ENCODE peak calls at places on chromosomes 3 and 15, in nine cellular contexts. N is HTR-8/SVneo; T is AG09319; I is NCI-H82; B is NCI-H345; S is T-helper 9 cell; Q is DMS 273 treated with DMSO at 0.1 percent for 48 hours; O is activated CD4-positive, alpha-beta T cell treated with anti-CD3 and anti-CD28 coated beads, Interleukin-2, amount 50 U/mL, for 1 hour; R is ovary. H is an unnamed sample.

GRCh38 chr15:91055548-91056331 is 33.3 kb upstream of the VPS33B start:
- DNase-seq in N (peak; percentile 70), T (peak; percentile 8), I (peak; percentile 89), B (peak; percentile 72), S (no peak), Q (peak; percentile 43), O (peak; percentile 16), R (no peak), H (peak; percentile 11)

GRCh38 chr3:141255864-141256263 is 24.2 kb downstream of the PXYLP1 start:
- DNase-seq in N (no peak), T (no peak), I (peak; percentile 13), B (no peak), S (no peak), Q (peak; percentile 72), O (peak; percentile 20), R (no peak), H (no peak)

GRCh38 chr3:38479431-38480092 is 16.6 kb upstream of the EXOG start:
- DNase-seq in N (peak; percentile 74), T (peak; percentile 37), I (peak; percentile 57), B (peak; percentile 31), S (peak; percentile 37), Q (no peak), O (peak; percentile 34), R (peak; percentile 64), H (peak; percentile 37)

GRCh38 chr3:60720696-60721228 is 530.5 kb downstream of the FHIT start:
- DNase-seq in N (no peak), T (no peak), I (no peak), B (no peak), S (no peak), Q (no peak), O (no peak), R (no peak), H (no peak)

GRCh38 chr3:29581311-29581710 is 300.4 kb downstream of the RBMS3 start:
- DNase-seq in N (no peak), T (no peak), I (no peak), B (no peak), S (no peak), Q (no peak), O (no peak), R (no peak), H (no peak)

GRCh38 chr3:38392604-38393163 is 46.1 kb downstream of the XYLB start:
- DNase-seq in N (no peak), T (no peak), I (no peak), B (no peak), S (no peak), Q (no peak), O (no peak), R (no peak), H (no peak)

GRCh38 chr3:1275495-1275894 is 182.7 kb downstream of the CNTN6 start:
- DNase-seq in N (no peak), T (no peak), I (peak; percentile 75), B (peak; percentile 0), S (no peak), Q (no peak), O (no peak), R (no peak), H (no peak)

GRCh38 chr3:174477491-174477890 is 381.6 kb upstream of the NAALADL2 start:
- DNase-seq in N (no peak), T (no peak), I (peak; percentile 17), B (no peak), S (no peak), Q (no peak), O (no peak), R (no peak), H (no peak)

GRCh38 chr3:48832691-48833090 is 15.0 kb downstream of the PRKAR2A start:
- DNase-seq in N (no peak), T (no peak), I (no peak), B (no peak), S (no peak), Q (no peak), O (no peak), R (no peak), H (no peak)

GRCh38 chr3:197014942-197015575 is 14.6 kb downstream of the MELTF start:
- DNase-seq in N (no peak), T (no peak), I (no peak), B (no peak), S (no peak), Q (no peak), O (no peak), R (no peak), H (no peak)

GRCh38 chr3:188948658-188949400 is 222.9 kb upstream of the TPRG1 start:
- DNase-seq in N (no peak), T (peak; percentile 53), I (no peak), B (no peak), S (no peak), Q (no peak), O (no peak), R (peak; percentile 60), H (peak; percentile 78)

GRCh38 chr3:176362191-176362731 is 835.0 kb downstream of the TBL1XR1 start:
- DNase-seq in N (no peak), T (no peak), I (no peak), B (no peak), S (no peak), Q (no peak), O (no peak), R (no peak), H (no peak)

GRCh38 chr3:129344540-129345220 is 66.0 kb downstream of the HMCES start:
- DNase-seq in N (peak; percentile 46), T (no peak), I (no peak), B (no peak), S (no peak), Q (no peak), O (no peak), R (no peak), H (no peak)

GRCh38 chr3:129213238-129213637 is 29.5 kb upstream of the CNBP start:
- DNase-seq in N (no peak), T (no peak), I (no peak), B (no peak), S (no peak), Q (no peak), O (no peak), R (no peak), H (no peak)

GRCh38 chr3:194552327-194552949 is 65.6 kb upstream of the ATP13A3 start:
- DNase-seq in N (no peak), T (no peak), I (no peak), B (no peak), S (no peak), Q (no peak), O (no peak), R (no peak), H (no peak)

GRCh38 chr15:95292790-95293450 is 1037.6 kb upstream of the NR2F2 start:
- DNase-seq in N (no peak), T (no peak), I (no peak), B (no peak), S (no peak), Q (no peak), O (no peak), R (no peak), H (no peak)

GRCh38 chr3:107285197-107285596 is 92.0 kb upstream of the CCDC54 start:
- DNase-seq in N (no peak), T (no peak), I (no peak), B (no peak), S (no peak), Q (no peak), O (no peak), R (no peak), H (no peak)

GRCh38 chr15:49827311-49827710 is 206.5 kb downstream of the DTWD1 start:
- DNase-seq in N (no peak), T (no peak), I (no peak), B (no peak), S (no peak), Q (no peak), O (no peak), R (no peak), H (no peak)

GRCh38 chr15:34984884-34985630 is 3.0 kb downstream of the ZNF770 start:
- DNase-seq in N (no peak), T (no peak), I (no peak), B (no peak), S (no peak), Q (no peak), O (no peak), R (no peak), H (no peak)

GRCh38 chr3:51384145-51384729 is 854 bp upstream of the MANF start:
- DNase-seq in N (no peak), T (no peak), I (peak; percentile 47), B (no peak), S (no peak), Q (no peak), O (no peak), R (peak; percentile 59), H (no peak)

GRCh38 chr3:197354195-197355059 is 56.0 kb upstream of the DLG1 start:
- DNase-seq in N (no peak), T (no peak), I (peak; percentile 97), B (peak; percentile 31), S (no peak), Q (no peak), O (no peak), R (peak; percentile 62), H (peak; percentile 49)

GRCh38 chr3:32216172-32216783 is 22.2 kb upstream of the CMTM8 start:
- DNase-seq in N (no peak), T (no peak), I (no peak), B (no peak), S (no peak), Q (no peak), O (no peak), R (no peak), H (no peak)

GRCh38 chr15:90031231-90031791 is 30.2 kb downstream of the ZNF710 start:
- DNase-seq in N (no peak), T (no peak), I (no peak), B (no peak), S (no peak), Q (no peak), O (no peak), R (no peak), H (no peak)

GRCh38 chr15:59313703-59314332 is 58.9 kb downstream of the MYO1E start:
- DNase-seq in N (no peak), T (no peak), I (no peak), B (peak; percentile 79), S (no peak), Q (peak; percentile 11), O (no peak), R (peak; percentile 36), H (no peak)

GRCh38 chr3:9169951-9170850 is 79.2 kb downstream of the SRGAP3 start:
- DNase-seq in N (no peak), T (no peak), I (no peak), B (no peak), S (no peak), Q (no peak), O (no peak), R (no peak), H (no peak)

GRCh38 chr3:126056123-126056522 is 27.8 kb downstream of the SLC41A3 start:
- DNase-seq in N (no peak), T (no peak), I (no peak), B (no peak), S (no peak), Q (no peak), O (no peak), R (no peak), H (no peak)

GRCh38 chr15:66706225-66706732 is 4.2 kb downstream of the SMAD6 start:
- DNase-seq in N (no peak), T (no peak), I (peak; percentile 51), B (no peak), S (no peak), Q (no peak), O (no peak), R (peak; percentile 52), H (no peak)

GRCh38 chr3:123163146-123163545 is 38.6 kb upstream of the SEC22A start:
- DNase-seq in N (no peak), T (no peak), I (no peak), B (no peak), S (no peak), Q (no peak), O (no peak), R (no peak), H (no peak)

GRCh38 chr3:143934791-143935190 is 36.8 kb upstream of the DIPK2A start:
- DNase-seq in N (no peak), T (no peak), I (no peak), B (no peak), S (no peak), Q (no peak), O (no peak), R (no peak), H (no peak)

GRCh38 chr15:92683511-92683834 is 27.9 kb upstream of the FAM174B start:
- DNase-seq in N (peak; percentile 25), T (no peak), I (peak; percentile 72), B (peak; percentile 21), S (no peak), Q (no peak), O (no peak), R (no peak), H (no peak)

GRCh38 chr3:29379097-29379496 is 98.2 kb downstream of the RBMS3 start:
- DNase-seq in N (no peak), T (no peak), I (no peak), B (no peak), S (no peak), Q (no peak), O (no peak), R (no peak), H (no peak)